ENCODE peak calls at places on chromosomes 13 and 19, in four cellular contexts. One of them, this sample, is unnamed.

GRCh38 chr19:40603719-40604646 is 2.8 kb downstream of the LTBP4 start:
- DNase-seq in tibial artery: peak; percentile 100
- DNase-seq in neural crest cell: peak; percentile 82
- DNase-seq in effector CD4-positive, alpha-beta T cell: peak; percentile 93
- DNase-seq in this sample: peak; percentile 100

GRCh38 chr13:73998631-73999030 is 135.6 kb downstream of the KLF12 start:
- DNase-seq in tibial artery: no peak
- DNase-seq in neural crest cell: no peak
- DNase-seq in effector CD4-positive, alpha-beta T cell: no peak
- DNase-seq in this sample: no peak

GRCh38 chr13:51534075-51534817 is 50.0 kb upstream of the WDFY2 start:
- DNase-seq in tibial artery: no peak
- DNase-seq in neural crest cell: no peak
- DNase-seq in effector CD4-positive, alpha-beta T cell: no peak
- DNase-seq in this sample: no peak

GRCh38 chr19:29745253-29745652 is 30.2 kb upstream of the C19orf12 start:
- DNase-seq in tibial artery: no peak
- DNase-seq in neural crest cell: no peak
- DNase-seq in effector CD4-positive, alpha-beta T cell: no peak
- DNase-seq in this sample: no peak

GRCh38 chr13:110113284-110113764 is 193.6 kb downstream of the COL4A1 start:
- DNase-seq in tibial artery: no peak
- DNase-seq in neural crest cell: no peak
- DNase-seq in effector CD4-positive, alpha-beta T cell: no peak
- DNase-seq in this sample: peak; percentile 13

GRCh38 chr19:1046836-1047695 is 7.2 kb downstream of the ABCA7 start:
- DNase-seq in tibial artery: no peak
- DNase-seq in neural crest cell: no peak
- DNase-seq in effector CD4-positive, alpha-beta T cell: no peak
- DNase-seq in this sample: no peak

GRCh38 chr19:2032296-2032941 is 16.9 kb upstream of the BTBD2 start:
- DNase-seq in tibial artery: peak; percentile 99
- DNase-seq in neural crest cell: no peak
- DNase-seq in effector CD4-positive, alpha-beta T cell: peak; percentile 11
- DNase-seq in this sample: peak; percentile 16

GRCh38 chr19:48746738-48747575 is at the start of gene IZUMO1:
- DNase-seq in tibial artery: peak; percentile 77
- DNase-seq in neural crest cell: peak; percentile 77
- DNase-seq in effector CD4-positive, alpha-beta T cell: peak; percentile 41
- DNase-seq in this sample: peak; percentile 83

GRCh38 chr19:11578342-11579142 is 1.1 kb upstream of the ACP5 start:
- DNase-seq in tibial artery: peak; percentile 80
- DNase-seq in neural crest cell: no peak
- DNase-seq in effector CD4-positive, alpha-beta T cell: peak; percentile 16
- DNase-seq in this sample: peak; percentile 98

GRCh38 chr19:14479985-14480694 is 5.0 kb upstream of the PTGER1 start:
- DNase-seq in tibial artery: no peak
- DNase-seq in neural crest cell: peak; percentile 84
- DNase-seq in effector CD4-positive, alpha-beta T cell: peak; percentile 58
- DNase-seq in this sample: peak; percentile 87

GRCh38 chr13:59834801-59835200 is 328.9 kb downstream of the DIAPH3 start:
- DNase-seq in tibial artery: no peak
- DNase-seq in neural crest cell: no peak
- DNase-seq in effector CD4-positive, alpha-beta T cell: no peak
- DNase-seq in this sample: no peak

GRCh38 chr19:28420731-28421550 is 792.0 kb downstream of the UQCRFS1 start:
- DNase-seq in tibial artery: no peak
- DNase-seq in neural crest cell: no peak
- DNase-seq in effector CD4-positive, alpha-beta T cell: no peak
- DNase-seq in this sample: no peak

GRCh38 chr19:52307275-52307674 is 10.3 kb downstream of the ZNF480 start:
- DNase-seq in tibial artery: no peak
- DNase-seq in neural crest cell: no peak
- DNase-seq in effector CD4-positive, alpha-beta T cell: no peak
- DNase-seq in this sample: peak; percentile 38

GRCh38 chr13:76815344-76815743 is 70.9 kb downstream of the KCTD12 start:
- DNase-seq in tibial artery: no peak
- DNase-seq in neural crest cell: no peak
- DNase-seq in effector CD4-positive, alpha-beta T cell: no peak
- DNase-seq in this sample: no peak

GRCh38 chr13:112642061-112642460 is 47.8 kb upstream of the ATP11A start:
- DNase-seq in tibial artery: peak; percentile 53
- DNase-seq in neural crest cell: no peak
- DNase-seq in effector CD4-positive, alpha-beta T cell: no peak
- DNase-seq in this sample: no peak

GRCh38 chr13:99686157-99686572 is 184.9 kb downstream of the TM9SF2 start:
- DNase-seq in tibial artery: no peak
- DNase-seq in neural crest cell: no peak
- DNase-seq in effector CD4-positive, alpha-beta T cell: no peak
- DNase-seq in this sample: peak; percentile 81

GRCh38 chr19:48627865-48628314 is 8.6 kb downstream of the SPHK2 start:
- DNase-seq in tibial artery: no peak
- DNase-seq in neural crest cell: no peak
- DNase-seq in effector CD4-positive, alpha-beta T cell: no peak
- DNase-seq in this sample: no peak

GRCh38 chr19:47227347-47228167 is 3.4 kb downstream of the BBC3 start:
- DNase-seq in tibial artery: peak; percentile 96
- DNase-seq in neural crest cell: peak; percentile 93
- DNase-seq in effector CD4-positive, alpha-beta T cell: peak; percentile 28
- DNase-seq in this sample: peak; percentile 98

This sample was measured in OCI-M1.